ENCODE peak calls at places on chromosomes 13 and 19, in four cellular contexts. One of them, this sample, is unnamed.

GRCh38 chr19:46537136-46538097 is 41.8 kb upstream of the PNMA8B start:
- DNase-seq in cardiac fibroblast: peak
- DNase-seq in dorsolateral prefrontal cortex: peak
- DNase-seq in pancreas: peak
- DNase-seq in this sample: peak

GRCh38 chr19:34985249-34986022 is 14.7 kb upstream of the GRAMD1A start:
- DNase-seq in pancreas: peak
- DNase-seq in cardiac fibroblast: peak
- DNase-seq in dorsolateral prefrontal cortex: no peak
- DNase-seq in this sample: peak

GRCh38 chr19:32870154-32870573 is 597 bp upstream of the SLC7A9 start:
- DNase-seq in dorsolateral prefrontal cortex: no peak
- DNase-seq in cardiac fibroblast: no peak
- DNase-seq in pancreas: no peak
- DNase-seq in this sample: no peak

GRCh38 chr13:45015300-45015699 is 26.0 kb downstream of the GPALPP1 start:
- DNase-seq in cardiac fibroblast: peak
- DNase-seq in pancreas: no peak
- DNase-seq in dorsolateral prefrontal cortex: no peak
- DNase-seq in this sample: no peak

GRCh38 chr13:39189778-39190177 is 151.5 kb downstream of the NHLRC3 start:
- DNase-seq in pancreas: no peak
- DNase-seq in dorsolateral prefrontal cortex: no peak
- DNase-seq in cardiac fibroblast: no peak
- DNase-seq in this sample: no peak

GRCh38 chr19:16066611-16067104 is 9.6 kb upstream of the TPM4 start:
- DNase-seq in dorsolateral prefrontal cortex: no peak
- DNase-seq in cardiac fibroblast: peak
- DNase-seq in pancreas: no peak
- DNase-seq in this sample: peak

GRCh38 chr13:95833713-95834112 is 156.8 kb downstream of the DNAJC3 start:
- DNase-seq in pancreas: no peak
- DNase-seq in cardiac fibroblast: peak
- DNase-seq in dorsolateral prefrontal cortex: no peak
- DNase-seq in this sample: peak

GRCh38 chr13:99956473-99957349 is 14.9 kb downstream of the ZIC5 start:
- DNase-seq in dorsolateral prefrontal cortex: no peak
- DNase-seq in cardiac fibroblast: no peak
- DNase-seq in pancreas: no peak
- DNase-seq in this sample: no peak

GRCh38 chr13:30125422-30126073 is 181.8 kb downstream of the KATNAL1 start:
- DNase-seq in cardiac fibroblast: peak
- DNase-seq in dorsolateral prefrontal cortex: no peak
- DNase-seq in pancreas: no peak
- DNase-seq in this sample: peak

GRCh38 chr13:21033866-21034601 is 27.4 kb downstream of the LATS2 start:
- DNase-seq in dorsolateral prefrontal cortex: no peak
- DNase-seq in cardiac fibroblast: peak
- DNase-seq in pancreas: peak
- DNase-seq in this sample: no peak

GRCh38 chr13:59437902-59438301 is 725.8 kb downstream of the DIAPH3 start:
- DNase-seq in pancreas: no peak
- DNase-seq in cardiac fibroblast: peak
- DNase-seq in dorsolateral prefrontal cortex: no peak
- DNase-seq in this sample: no peak

GRCh38 chr19:28497137-28497536 is 715.8 kb downstream of the UQCRFS1 start:
- DNase-seq in cardiac fibroblast: peak
- DNase-seq in dorsolateral prefrontal cortex: no peak
- DNase-seq in pancreas: no peak
- DNase-seq in this sample: no peak

GRCh38 chr19:45960595-45961235 is 12.9 kb downstream of the NOVA2 start:
- DNase-seq in pancreas: peak
- DNase-seq in cardiac fibroblast: no peak
- DNase-seq in dorsolateral prefrontal cortex: no peak
- DNase-seq in this sample: no peak

GRCh38 chr19:46718157-46718933 is 1.4 kb upstream of the PRKD2 start:
- DNase-seq in pancreas: no peak
- DNase-seq in dorsolateral prefrontal cortex: no peak
- DNase-seq in cardiac fibroblast: no peak
- DNase-seq in this sample: no peak

GRCh38 chr13:39968646-39969475 is 313.4 kb downstream of the COG6 start:
- DNase-seq in pancreas: no peak
- DNase-seq in dorsolateral prefrontal cortex: no peak
- DNase-seq in cardiac fibroblast: no peak
- DNase-seq in this sample: no peak

GRCh38 chr13:43522788-43523187 is 264.0 kb downstream of the ENOX1 start:
- DNase-seq in dorsolateral prefrontal cortex: no peak
- DNase-seq in pancreas: no peak
- DNase-seq in cardiac fibroblast: peak
- DNase-seq in this sample: peak

GRCh38 chr19:54173951-54174817 is 1.2 kb upstream of the TMC4 start:
- DNase-seq in cardiac fibroblast: no peak
- DNase-seq in dorsolateral prefrontal cortex: no peak
- DNase-seq in pancreas: peak
- DNase-seq in this sample: no peak

GRCh38 chr19:1229056-1229607 is 8.7 kb downstream of the CBARP start:
- DNase-seq in pancreas: no peak
- DNase-seq in cardiac fibroblast: no peak
- DNase-seq in dorsolateral prefrontal cortex: no peak
- DNase-seq in this sample: no peak

GRCh38 chr13:76014618-76015315 is 378.6 kb downstream of the LMO7 start:
- DNase-seq in dorsolateral prefrontal cortex: no peak
- DNase-seq in pancreas: no peak
- DNase-seq in cardiac fibroblast: peak
- DNase-seq in this sample: no peak

GRCh38 chr19:3338541-3339181 is 27.7 kb upstream of the NFIC start:
- DNase-seq in dorsolateral prefrontal cortex: no peak
- DNase-seq in pancreas: peak
- DNase-seq in cardiac fibroblast: no peak
- DNase-seq in this sample: no peak

GRCh38 chr19:1990230-1991017 is 25.1 kb downstream of the BTBD2 start:
- DNase-seq in pancreas: no peak
- DNase-seq in dorsolateral prefrontal cortex: no peak
- DNase-seq in cardiac fibroblast: no peak
- DNase-seq in this sample: no peak

GRCh38 chr19:10797541-10798256 is 38.3 kb downstream of the TMED1 start:
- DNase-seq in pancreas: no peak
- DNase-seq in dorsolateral prefrontal cortex: peak
- DNase-seq in cardiac fibroblast: peak
- DNase-seq in this sample: no peak

GRCh38 chr13:21012211-21012610 is 49.2 kb downstream of the LATS2 start:
- DNase-seq in dorsolateral prefrontal cortex: no peak
- DNase-seq in cardiac fibroblast: no peak
- DNase-seq in pancreas: no peak
- DNase-seq in this sample: peak

GRCh38 chr19:1221141-1221903 is 15.7 kb downstream of the STK11 start:
- DNase-seq in cardiac fibroblast: peak
- DNase-seq in pancreas: peak
- DNase-seq in dorsolateral prefrontal cortex: peak
- DNase-seq in this sample: peak

GRCh38 chr13:35392768-35393167 is 83.7 kb downstream of the MAB21L1 start:
- DNase-seq in dorsolateral prefrontal cortex: no peak
- DNase-seq in cardiac fibroblast: no peak
- DNase-seq in pancreas: no peak
- DNase-seq in this sample: no peak

GRCh38 chr13:79589605-79590511 is 108.9 kb downstream of the NDFIP2 start:
- DNase-seq in cardiac fibroblast: peak
- DNase-seq in pancreas: no peak
- DNase-seq in dorsolateral prefrontal cortex: no peak
- DNase-seq in this sample: peak

GRCh38 chr19:33438016-33438671 is 64.6 kb downstream of the CEBPG start:
- DNase-seq in pancreas: no peak
- DNase-seq in cardiac fibroblast: no peak
- DNase-seq in dorsolateral prefrontal cortex: peak
- DNase-seq in this sample: no peak

GRCh38 chr13:33735276-33735675 is 82.7 kb upstream of the RFC3 start:
- DNase-seq in dorsolateral prefrontal cortex: no peak
- DNase-seq in pancreas: no peak
- DNase-seq in cardiac fibroblast: no peak
- DNase-seq in this sample: no peak

GRCh38 chr19:7083076-7083956 is 13.8 kb downstream of the ZNF557 start:
- DNase-seq in dorsolateral prefrontal cortex: no peak
- DNase-seq in pancreas: no peak
- DNase-seq in cardiac fibroblast: peak
- DNase-seq in this sample: peak

GRCh38 chr19:38374332-38375097 is at the start of gene PSMD8:
- DNase-seq in cardiac fibroblast: peak
- DNase-seq in dorsolateral prefrontal cortex: peak
- DNase-seq in pancreas: peak
- DNase-seq in this sample: peak
- TF ChIP-seq CTCF in cardiac fibroblast: no peak
- TF ChIP-seq CTCF in dorsolateral prefrontal cortex: peak
- TF ChIP-seq CTCF in pancreas: no peak
- TF ChIP-seq CTCF in this sample: peak

GRCh38 chr13:113348591-113348990 is 15.3 kb downstream of the GRTP1 start:
- DNase-seq in cardiac fibroblast: no peak
- DNase-seq in pancreas: no peak
- DNase-seq in dorsolateral prefrontal cortex: no peak
- DNase-seq in this sample: no peak

GRCh38 chr13:113349050-113349449 is 14.9 kb downstream of the GRTP1 start:
- DNase-seq in pancreas: no peak
- DNase-seq in cardiac fibroblast: no peak
- DNase-seq in dorsolateral prefrontal cortex: no peak
- DNase-seq in this sample: no peak

GRCh38 chr13:113342820-113343691 is 20.9 kb downstream of the GRTP1 start:
- DNase-seq in dorsolateral prefrontal cortex: no peak
- DNase-seq in cardiac fibroblast: no peak
- DNase-seq in pancreas: no peak
- DNase-seq in this sample: no peak

GRCh38 chr13:113343692-113343968 is 20.3 kb downstream of the GRTP1 start:
- DNase-seq in pancreas: no peak
- DNase-seq in dorsolateral prefrontal cortex: no peak
- DNase-seq in cardiac fibroblast: no peak
- DNase-seq in this sample: no peak

DNA sequence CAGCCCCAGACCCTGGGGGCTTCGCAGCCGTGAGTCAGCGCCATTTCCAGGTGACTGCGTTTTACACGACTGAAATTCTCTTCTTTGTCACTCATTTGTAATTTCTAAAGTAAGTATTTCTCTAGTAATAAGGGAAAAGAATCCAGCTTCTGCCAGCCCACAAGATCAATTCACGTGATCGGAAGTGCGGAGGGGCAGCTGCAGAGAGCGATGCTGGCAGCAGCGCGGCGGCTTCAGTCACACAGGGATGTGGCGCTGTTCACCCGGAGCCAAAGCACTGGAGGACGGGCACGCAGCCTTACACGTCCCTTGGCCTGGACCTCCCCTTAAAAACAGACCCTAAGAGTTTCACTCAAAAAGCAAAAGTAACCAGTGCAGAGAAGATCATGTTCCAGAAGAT is 18.4 kb downstream of the GRTP1 start:
- DNase-seq in dorsolateral prefrontal cortex: no peak
- DNase-seq in pancreas: no peak
- DNase-seq in cardiac fibroblast: no peak
- DNase-seq in this sample: no peak
- H3K4me3 ChIP-seq in dorsolateral prefrontal cortex: no peak
- H3K4me3 ChIP-seq in pancreas: no peak
- H3K4me3 ChIP-seq in cardiac fibroblast: no peak
- H3K4me3 ChIP-seq in this sample: no peak

GRCh38 chr19:55913643-55914268 is 18.4 kb downstream of the NLRP13 start:
- DNase-seq in dorsolateral prefrontal cortex: no peak
- DNase-seq in pancreas: no peak
- DNase-seq in cardiac fibroblast: no peak
- DNase-seq in this sample: no peak
- TF ChIP-seq CTCF in dorsolateral prefrontal cortex: no peak
- TF ChIP-seq CTCF in pancreas: no peak
- TF ChIP-seq CTCF in cardiac fibroblast: peak
- TF ChIP-seq CTCF in this sample: no peak

GRCh38 chr13:23160241-23161175 is 20.3 kb upstream of the SGCG start:
- DNase-seq in pancreas: no peak
- DNase-seq in dorsolateral prefrontal cortex: no peak
- DNase-seq in cardiac fibroblast: no peak
- DNase-seq in this sample: no peak

GRCh38 chr13:23161176-23161825 is 19.5 kb upstream of the SGCG start:
- DNase-seq in cardiac fibroblast: no peak
- DNase-seq in pancreas: no peak
- DNase-seq in dorsolateral prefrontal cortex: no peak
- DNase-seq in this sample: no peak

GRCh38 chr13:23159205-23159586 is 21.6 kb upstream of the SGCG start:
- DNase-seq in pancreas: no peak
- DNase-seq in cardiac fibroblast: peak
- DNase-seq in dorsolateral prefrontal cortex: no peak
- DNase-seq in this sample: peak

DNA sequence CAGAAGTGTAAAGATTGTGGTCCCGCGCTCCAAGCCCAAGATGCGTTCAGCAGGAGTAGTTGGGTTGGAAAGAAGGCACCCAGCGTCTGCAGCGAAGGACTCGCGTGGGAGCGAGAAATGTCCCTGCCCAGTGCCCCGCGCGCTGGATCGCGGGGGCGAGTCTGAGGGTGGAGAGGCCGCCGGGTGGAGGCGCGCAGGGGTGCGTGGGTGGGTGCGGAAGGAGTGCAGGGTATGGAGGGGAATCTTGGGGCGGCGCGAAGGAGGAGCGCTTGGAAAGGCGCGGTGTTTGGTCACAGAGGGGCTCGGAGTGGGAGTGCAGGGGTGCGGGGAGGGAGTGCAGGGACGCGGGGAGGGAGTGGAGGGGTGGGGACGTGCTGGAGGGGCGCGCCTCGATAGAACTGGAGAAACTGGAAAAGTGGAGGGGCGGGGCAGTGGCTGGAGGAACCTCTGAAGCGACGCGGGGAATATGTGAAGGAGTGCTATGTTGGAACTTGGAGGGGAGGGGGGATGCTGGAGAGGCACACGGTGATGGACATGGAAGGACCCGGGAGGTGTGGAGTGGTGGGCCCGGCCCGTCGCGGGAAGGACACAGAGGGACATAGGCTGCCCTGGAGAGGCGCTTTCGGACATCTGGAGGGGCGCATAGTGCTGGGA is 21.1 kb upstream of the SGCG start:
- DNase-seq in cardiac fibroblast: no peak
- DNase-seq in pancreas: no peak
- DNase-seq in dorsolateral prefrontal cortex: no peak
- DNase-seq in this sample: no peak
- H3K4me3 ChIP-seq in cardiac fibroblast: no peak
- H3K4me3 ChIP-seq in pancreas: no peak
- H3K4me3 ChIP-seq in dorsolateral prefrontal cortex: peak
- H3K4me3 ChIP-seq in this sample: peak

GRCh38 chr19:44813331-44814131 is 4.6 kb downstream of the BCAM start:
- DNase-seq in cardiac fibroblast: no peak
- DNase-seq in pancreas: no peak
- DNase-seq in dorsolateral prefrontal cortex: no peak
- DNase-seq in this sample: no peak
- TF ChIP-seq CTCF in cardiac fibroblast: no peak
- TF ChIP-seq CTCF in pancreas: no peak
- TF ChIP-seq CTCF in dorsolateral prefrontal cortex: no peak
- TF ChIP-seq CTCF in this sample: no peak